ENCODE peak calls at places on chromosomes 5 and 9, in six cellular contexts. P is Calu3, K is MV-4-11, W is uterus, C is M059J, I is heart right ventricle. E is an unnamed sample.

GRCh38 chr9:87505869-87506678 is 8.4 kb downstream of the DAPK1 start:
- DNase-seq in P (peak; percentile 41), K (no peak), W (no peak), C (no peak), I (no peak), E (no peak)

GRCh38 chr5:171562822-171563221 is 143.4 kb downstream of the FGF18 start:
- DNase-seq in P (no peak), K (peak; percentile 31), W (no peak), C (peak; percentile 20), I (no peak), E (no peak)

GRCh38 chr9:128899566-128900322 is 17.8 kb downstream of the LRRC8A start:
- DNase-seq in P (no peak), K (peak; percentile 83), W (no peak), C (peak; percentile 44), I (no peak), E (no peak)

GRCh38 chr5:173268750-173269580 is 34.0 kb upstream of the NKX2-5 start:
- DNase-seq in P (no peak), K (no peak), W (no peak), C (no peak), I (peak; percentile 68), E (no peak)

GRCh38 chr5:10860645-10861455 is 99.8 kb upstream of the DAP start:
- DNase-seq in P (no peak), K (no peak), W (no peak), C (peak; percentile 84), I (no peak), E (no peak)

GRCh38 chr5:170082701-170083100 is 23.0 kb upstream of the FOXI1 start:
- DNase-seq in P (no peak), K (no peak), W (no peak), C (no peak), I (no peak), E (no peak)

GRCh38 chr5:137995077-137995746 is 37.7 kb downstream of the FAM13B start:
- DNase-seq in P (no peak), K (peak; percentile 60), W (no peak), C (peak; percentile 48), I (no peak), E (no peak)

GRCh38 chr5:126460459-126460858 is 37.2 kb downstream of the GRAMD2B start:
- DNase-seq in P (no peak), K (no peak), W (no peak), C (no peak), I (no peak), E (no peak)

GRCh38 chr5:175321927-175322532 is 122.0 kb downstream of the DRD1 start:
- DNase-seq in P (no peak), K (peak; percentile 8), W (no peak), C (peak; percentile 64), I (no peak), E (no peak)

GRCh38 chr9:111957856-111958631 is 61.4 kb downstream of the UGCG start:
- DNase-seq in P (peak; percentile 32), K (peak; percentile 97), W (no peak), C (peak; percentile 94), I (no peak), E (no peak)

GRCh38 chr9:114546851-114547250 is 40.7 kb upstream of the ATP6V1G1 start:
- DNase-seq in P (no peak), K (no peak), W (no peak), C (no peak), I (no peak), E (no peak)

GRCh38 chr5:102617857-102618187 is 119.0 kb upstream of the SLCO6A1 start:
- DNase-seq in P (no peak), K (no peak), W (no peak), C (no peak), I (no peak), E (no peak)

GRCh38 chr5:1541662-1542008 is 17.9 kb upstream of the LPCAT1 start:
- DNase-seq in P (no peak), K (no peak), W (peak; percentile 11), C (no peak), I (no peak), E (peak; percentile 32)

GRCh38 chr5:69206528-69207190 is 17.3 kb downstream of the CENPH start:
- DNase-seq in P (peak; percentile 34), K (no peak), W (no peak), C (peak; percentile 50), I (no peak), E (no peak)

GRCh38 chr5:125198270-125198974 is 452.0 kb upstream of the ZNF608 start:
- DNase-seq in P (peak; percentile 42), K (no peak), W (peak; percentile 65), C (peak; percentile 57), I (peak; percentile 51), E (peak; percentile 81)

GRCh38 chr9:124973807-124974206 is 32.9 kb upstream of the GOLGA1 start:
- DNase-seq in P (no peak), K (no peak), W (no peak), C (no peak), I (no peak), E (no peak)

GRCh38 chr5:142884029-142884428 is 113.9 kb downstream of the ARHGAP26 start:
- DNase-seq in P (no peak), K (no peak), W (no peak), C (no peak), I (no peak), E (no peak)

GRCh38 chr5:132495063-132495671 is 4.6 kb upstream of the IRF1 start:
- DNase-seq in P (no peak), K (no peak), W (peak; percentile 39), C (no peak), I (no peak), E (no peak)

GRCh38 chr9:97981828-97982164 is 1.3 kb upstream of the ANP32B start:
- DNase-seq in P (no peak), K (no peak), W (no peak), C (no peak), I (no peak), E (no peak)

GRCh38 chr5:74977475-74977874 is 74.9 kb downstream of the GCNT4 start:
- DNase-seq in P (no peak), K (no peak), W (no peak), C (no peak), I (no peak), E (no peak)

GRCh38 chr5:17326600-17327037 is 109.2 kb downstream of the BASP1 start:
- DNase-seq in P (no peak), K (no peak), W (no peak), C (no peak), I (no peak), E (no peak)

GRCh38 chr5:15959560-15960164 is 219.9 kb downstream of the MARCHF11 start:
- DNase-seq in P (no peak), K (no peak), W (no peak), C (no peak), I (no peak), E (no peak)

GRCh38 chr5:80282054-80282453 is 26.2 kb upstream of the SERINC5 start:
- DNase-seq in P (no peak), K (no peak), W (no peak), C (no peak), I (no peak), E (no peak)

GRCh38 chr5:60473654-60474053 is 226.3 kb downstream of the DEPDC1B start:
- DNase-seq in P (no peak), K (no peak), W (no peak), C (peak; percentile 32), I (no peak), E (no peak)

GRCh38 chr5:157560560-157560959 is 15.0 kb downstream of the ADAM19 start:
- DNase-seq in P (no peak), K (no peak), W (no peak), C (no peak), I (no peak), E (no peak)

GRCh38 chr9:96025995-96026572 is 150.6 kb downstream of the ERCC6L2 start:
- DNase-seq in P (no peak), K (no peak), W (no peak), C (no peak), I (peak; percentile 45), E (no peak)

GRCh38 chr5:40284863-40285262 is 394.9 kb upstream of the PTGER4 start:
- DNase-seq in P (no peak), K (no peak), W (no peak), C (no peak), I (no peak), E (no peak)

GRCh38 chr5:107815109-107815508 is 144.4 kb upstream of the EFNA5 start:
- DNase-seq in P (no peak), K (peak; percentile 27), W (no peak), C (no peak), I (no peak), E (no peak)

GRCh38 chr9:126721531-126722098 is 83.2 kb upstream of the ZBTB43 start:
- DNase-seq in P (no peak), K (no peak), W (no peak), C (peak; percentile 21), I (no peak), E (no peak)

GRCh38 chr5:151812757-151813309 is 41.1 kb downstream of the G3BP1 start:
- DNase-seq in P (no peak), K (no peak), W (no peak), C (peak; percentile 37), I (no peak), E (no peak)

GRCh38 chr9:120353501-120353900 is 226.5 kb downstream of the CDK5RAP2 start:
- DNase-seq in P (no peak), K (no peak), W (no peak), C (peak; percentile 44), I (no peak), E (no peak)

E was measured in suprapubic skin.